ENCODE peak calls at places on chromosomes 16 and 17, in ten cellular contexts. R is A549; C is AG04450; B is WTC11; K is stomach; P is K562; H is activated CD8-positive, alpha-beta T cell treated with anti-CD3 and anti-CD28 coated beads for 36 hours; U is natural killer cell; I is heart left ventricle; S is tibial artery. A is an unnamed sample.

GRCh38 chr16:70577256-70577698 is 53.7 kb downstream of the SF3B3 start:
- DNase-seq in R (no peak), U (no peak), I (no peak), C (no peak), B (no peak), H (peak; percentile 26), S (peak; percentile 91), K (no peak), P (no peak), A (no peak)

GRCh38 chr16:49932943-49933342 is 77.0 kb upstream of the ZNF423 start:
- DNase-seq in B (no peak), I (peak; percentile 41), H (no peak), P (no peak), S (no peak), R (no peak), C (no peak), K (no peak), U (no peak), A (no peak)

GRCh38 chr17:7579839-7580630 is 597 bp downstream of the CD68 start:
- DNase-seq in R (no peak), H (peak; percentile 60), C (no peak), U (no peak), S (no peak), B (no peak), I (no peak), K (no peak), P (no peak), A (no peak)

GRCh38 chr16:590165-590874 is 454 bp downstream of the RAB40C start:
- DNase-seq in B (no peak), H (peak; percentile 36), C (no peak), R (no peak), P (peak; percentile 29), U (no peak), K (peak; percentile 50), I (no peak), S (no peak), A (peak; percentile 31)

GRCh38 chr16:87263418-87264052 is 53.7 kb downstream of the C16orf95 start:
- DNase-seq in K (peak; percentile 20), U (no peak), R (no peak), H (peak; percentile 4), P (no peak), S (no peak), C (no peak), I (no peak), B (no peak), A (no peak)

GRCh38 chr17:78442648-78443128 is 64.2 kb downstream of the PGS1 start:
- DNase-seq in S (peak; percentile 83), B (no peak), U (no peak), P (no peak), I (peak; percentile 77), K (peak; percentile 48), C (peak; percentile 34), R (no peak), H (no peak), A (no peak)

GRCh38 chr16:54125751-54126655 is 160.6 kb downstream of the IRX3 start:
- DNase-seq in R (no peak), I (no peak), H (no peak), P (no peak), S (no peak), C (no peak), K (no peak), U (no peak), B (no peak), A (no peak)

GRCh38 chr16:85306793-85307551 is 194.7 kb upstream of the CIBAR2 start:
- DNase-seq in I (no peak), B (no peak), K (no peak), H (peak; percentile 32), P (no peak), R (no peak), C (no peak), U (no peak), S (no peak), A (no peak)

GRCh38 chr16:88558457-88559442 is 11.5 kb upstream of the ZC3H18 start:
- DNase-seq in B (peak; percentile 54), K (peak; percentile 89), H (peak; percentile 42), S (no peak), C (peak; percentile 38), U (no peak), R (peak; percentile 69), P (peak; percentile 92), I (peak; percentile 81), A (peak; percentile 38)

GRCh38 chr17:64572682-64573154 is 65.9 kb downstream of the CEP95 start:
- DNase-seq in C (no peak), B (no peak), R (no peak), K (no peak), I (no peak), U (no peak), P (peak; percentile 76), H (peak; percentile 14), S (no peak), A (no peak)

GRCh38 chr17:74408830-74409229 is 23.1 kb upstream of the GPRC5C start:
- DNase-seq in K (peak; percentile 82), C (no peak), P (no peak), R (no peak), S (no peak), I (no peak), H (no peak), U (no peak), B (no peak), A (no peak)

GRCh38 chr16:75000481-75001081 is 1.8 kb downstream of the ZNRF1 start:
- DNase-seq in I (no peak), R (no peak), P (no peak), U (no peak), C (no peak), H (no peak), K (no peak), S (no peak), B (no peak), A (no peak)

GRCh38 chr17:42284566-42284965 is 3.7 kb upstream of the STAT5A start:
- DNase-seq in H (no peak), C (no peak), I (no peak), R (no peak), P (no peak), U (no peak), S (no peak), K (peak; percentile 20), B (no peak), A (no peak)

GRCh38 chr17:34850023-34850422 is 111.2 kb downstream of the CCT6B start:
- DNase-seq in H (no peak), S (no peak), K (no peak), R (no peak), P (no peak), I (no peak), C (no peak), B (no peak), U (no peak), A (no peak)

GRCh38 chr17:34852141-34852540 is 109.1 kb downstream of the CCT6B start:
- DNase-seq in K (no peak), P (no peak), C (no peak), U (no peak), H (no peak), R (no peak), I (no peak), B (no peak), S (no peak), A (no peak)

GRCh38 chr17:34850964-34851363 is 110.3 kb downstream of the CCT6B start:
- DNase-seq in I (no peak), U (no peak), K (no peak), P (no peak), C (no peak), R (no peak), S (no peak), B (no peak), H (no peak), A (no peak)

GRCh38 chr17:34853916-34854315 is 107.3 kb downstream of the CCT6B start:
- DNase-seq in R (no peak), H (no peak), C (no peak), S (no peak), B (no peak), K (no peak), I (no peak), U (no peak), P (no peak), A (no peak)

GRCh38 chr17:34852614-34853013 is 108.6 kb downstream of the CCT6B start:
- DNase-seq in B (no peak), I (no peak), K (no peak), S (no peak), U (no peak), R (no peak), C (no peak), P (peak; percentile 51), H (no peak), A (no peak)
- TF ChIP-seq CTCF in B (peak; percentile 15), I (no peak), K (no peak), S (no peak), U (no peak), R (no peak), C (no peak), P (no peak), H (no peak), A (peak; percentile 38)

GRCh38 chr17:48148029-48148759 is 40.6 kb downstream of the SNX11 start:
- DNase-seq in S (no peak), P (peak; percentile 27), U (no peak), H (no peak), C (no peak), I (no peak), R (no peak), B (no peak), K (no peak), A (no peak)

GRCh38 chr17:48144976-48145798 is 37.6 kb downstream of the SNX11 start:
- DNase-seq in H (no peak), K (no peak), U (no peak), R (no peak), S (no peak), I (no peak), C (no peak), P (no peak), B (no peak), A (no peak)

GRCh38 chr17:48149174-48150106 is 41.9 kb downstream of the SNX11 start:
- DNase-seq in K (no peak), U (no peak), P (peak; percentile 74), C (no peak), I (no peak), B (peak; percentile 36), H (no peak), S (no peak), R (no peak), A (peak; percentile 16)

GRCh38 chr17:48139948-48140347 is 32.4 kb downstream of the SNX11 start:
- DNase-seq in R (no peak), C (no peak), S (no peak), P (no peak), I (no peak), U (no peak), H (no peak), B (no peak), K (no peak), A (no peak)

GRCh38 chr17:48143629-48144028 is 36.1 kb downstream of the SNX11 start:
- DNase-seq in U (no peak), H (no peak), P (no peak), K (no peak), I (no peak), R (no peak), S (no peak), B (peak; percentile 17), C (no peak), A (no peak)
- TF ChIP-seq CTCF in U (no peak), H (no peak), P (no peak), K (no peak), I (no peak), R (no peak), S (no peak), B (no peak), C (no peak), A (no peak)

GRCh38 chr17:35972535-35972934 is 8.8 kb downstream of the CCL16 start:
- DNase-seq in U (no peak), I (no peak), K (no peak), C (no peak), H (no peak), P (no peak), S (no peak), R (no peak), B (no peak), A (no peak)
- TF ChIP-seq CTCF in U (no peak), I (no peak), K (no peak), C (no peak), H (no peak), P (no peak), S (no peak), R (no peak), B (no peak), A (no peak)

GRCh38 chr17:17888821-17889220 is 52.0 kb upstream of the SREBF1 start:
- DNase-seq in K (no peak), S (no peak), I (no peak), R (peak; percentile 44), U (no peak), B (peak; percentile 60), C (no peak), P (no peak), H (no peak), A (no peak)
- TF ChIP-seq CTCF in K (no peak), S (no peak), I (no peak), R (no peak), U (no peak), B (no peak), C (peak; percentile 31), P (peak; percentile 11), H (no peak), A (no peak)

A was measured in endothelial cell.